ENCODE peak calls at places on chromosomes 6 and 20, in six cellular contexts. B, M, Q, K, S and X are unnamed samples.

GRCh38 chr6:16503919-16504554 is 257.2 kb downstream of the ATXN1 start:
- DNase-seq in K (no peak), Q (no peak), M (no peak), S (no peak), B (no peak), X (no peak)

GRCh38 chr6:95991906-95992305 is 23.9 kb upstream of the FUT9 start:
- DNase-seq in M (no peak), Q (no peak), B (no peak), K (no peak), S (no peak), X (no peak)

GRCh38 chr6:82874867-82875266 is 190.8 kb downstream of the UBE3D start:
- DNase-seq in K (no peak), Q (no peak), M (no peak), S (no peak), B (no peak), X (no peak)

GRCh38 chr20:9160760-9161159 is 91.9 kb downstream of the PLCB4 start:
- DNase-seq in S (no peak), Q (no peak), K (no peak), M (no peak), B (no peak), X (no peak)

GRCh38 chr20:48538856-48539255 is 288.9 kb downstream of the PREX1 start:
- DNase-seq in B (no peak), K (no peak), M (no peak), Q (no peak), S (peak; percentile 81), X (no peak)

GRCh38 chr6:116840091-116840490 is 11.2 kb upstream of the GPRC6A start:
- DNase-seq in K (no peak), S (peak; percentile 62), M (peak; percentile 50), Q (no peak), B (no peak), X (no peak)

GRCh38 chr20:47358052-47358671 is 1.7 kb upstream of the ZMYND8 start:
- DNase-seq in B (no peak), S (no peak), K (no peak), Q (no peak), M (no peak), X (no peak)

GRCh38 chr6:157184202-157185015 is 138.9 kb downstream of the TMEM242 start:
- DNase-seq in B (peak; percentile 86), Q (peak; percentile 82), M (peak; percentile 56), S (peak; percentile 71), K (peak; percentile 60), X (peak; percentile 78)

GRCh38 chr6:26235240-26235730 is 129.7 kb upstream of the BTN3A2 start:
- DNase-seq in M (no peak), K (no peak), S (peak; percentile 32), B (no peak), Q (no peak), X (no peak)

GRCh38 chr6:14337157-14337556 is 219.6 kb downstream of the CD83 start:
- DNase-seq in K (no peak), M (peak; percentile 16), S (no peak), Q (no peak), B (no peak), X (no peak)

GRCh38 chr6:33633462-33634158 is 12.5 kb downstream of the ITPR3 start:
- DNase-seq in K (peak; percentile 77), B (peak; percentile 91), M (peak; percentile 27), S (peak; percentile 49), Q (peak; percentile 85), X (no peak)

GRCh38 chr6:45637611-45638257 is 260.0 kb upstream of the SUPT3H start:
- DNase-seq in Q (no peak), K (no peak), B (no peak), M (no peak), S (peak; percentile 36), X (no peak)

GRCh38 chr6:47665112-47665511 is 33.3 kb upstream of the ADGRF4 start:
- DNase-seq in S (peak; percentile 92), M (no peak), Q (no peak), B (no peak), K (no peak), X (no peak)

GRCh38 chr6:25248100-25248499 is 31.1 kb upstream of the CARMIL1 start:
- DNase-seq in B (no peak), Q (no peak), K (no peak), S (peak; percentile 36), M (peak; percentile 66), X (no peak)

GRCh38 chr20:44658810-44659209 is 7.3 kb upstream of the ADA start:
- DNase-seq in B (no peak), K (no peak), S (no peak), M (no peak), Q (no peak), X (no peak)

GRCh38 chr20:44653536-44653935 is 2.0 kb upstream of the ADA start:
- DNase-seq in Q (no peak), B (no peak), M (no peak), S (no peak), K (no peak), X (no peak)

GRCh38 chr20:44657875-44658274 is 6.4 kb upstream of the ADA start:
- DNase-seq in Q (no peak), M (no peak), K (no peak), B (no peak), S (no peak), X (no peak)

GRCh38 chr20:44659931-44660330 is 8.4 kb upstream of the ADA start:
- DNase-seq in Q (no peak), M (no peak), B (no peak), S (no peak), K (no peak), X (no peak)

DNA sequence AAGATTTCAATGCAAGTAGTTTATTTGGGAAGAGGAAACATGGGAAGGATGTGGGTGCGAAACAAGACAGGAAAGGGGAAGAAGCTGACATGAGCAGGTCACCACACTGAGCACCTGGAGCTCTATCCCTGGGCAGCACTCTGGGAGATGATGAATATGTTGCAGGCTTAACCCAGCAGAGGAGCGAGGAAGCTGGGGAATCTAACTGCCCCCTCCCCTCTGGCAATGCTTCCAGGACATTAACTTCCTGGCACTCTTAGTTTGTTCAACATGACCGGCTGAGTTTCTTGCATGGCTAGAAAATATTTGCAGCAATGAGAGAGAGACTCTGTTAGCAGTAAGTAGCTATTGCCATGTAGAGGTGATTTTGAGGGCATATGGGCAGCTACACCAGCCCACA is 4.9 kb upstream of the ADA start:
- DNase-seq in S (no peak), B (no peak), K (no peak), Q (no peak), M (no peak), X (no peak)
- H3K4me1 ChIP-seq in S (no peaks in the 10 kb centered on the region), B (peaks cover 7% of the 10 kb centered on the region), K (no peaks in the 10 kb centered on the region), Q (peaks cover 9% of the 10 kb centered on the region), M (no peaks in the 10 kb centered on the region), X (no peaks in the 10 kb centered on the region)

GRCh38 chr20:63365601-63366509 is 4.7 kb upstream of the CHRNA4 start:
- DNase-seq in M (no peak), K (no peak), Q (no peak), S (no peak), B (no peak), X (no peak)

GRCh38 chr20:63369024-63369530 is 7.9 kb upstream of the CHRNA4 start:
- DNase-seq in K (no peak), B (no peak), Q (no peak), S (no peak), M (no peak), X (no peak)

GRCh38 chr20:63366658-63367360 is 5.7 kb upstream of the CHRNA4 start:
- DNase-seq in M (no peak), Q (no peak), S (no peak), B (no peak), K (no peak), X (no peak)

GRCh38 chr20:63368151-63368550 is 7.0 kb upstream of the CHRNA4 start:
- DNase-seq in S (no peak), B (no peak), M (no peak), Q (no peak), K (no peak), X (no peak)

GRCh38 chr20:63367446-63368055 is 6.4 kb upstream of the CHRNA4 start:
- DNase-seq in S (no peak), Q (no peak), M (no peak), B (no peak), K (no peak), X (no peak)
- H3K27me3 ChIP-seq in S (peaks cover 19% of the 10 kb centered on the region), Q (peaks cover 84% of the 10 kb centered on the region), M (peaks cover 50% of the 10 kb centered on the region), B (peaks cover 50% of the 10 kb centered on the region), K (peaks cover 16% of the 10 kb centered on the region), X (no peaks in the 10 kb centered on the region)

GRCh38 chr20:57330998-57331397 is 1.4 kb downstream of the SPO11 start:
- DNase-seq in Q (no peak), B (no peak), S (no peak), M (no peak), K (no peak), X (no peak)
- H3K4me1 ChIP-seq in Q (peaks cover 21% of the 10 kb centered on the region), B (no peaks in the 10 kb centered on the region), S (peaks cover 15% of the 10 kb centered on the region), M (no peaks in the 10 kb centered on the region), K (no peaks in the 10 kb centered on the region), X (no peaks in the 10 kb centered on the region)

GRCh38 chr6:30358340-30358679 is 13.4 kb downstream of the RPP21 start:
- DNase-seq in B (no peak), M (peak; percentile 6), S (peak; percentile 26), K (no peak), Q (no peak), X (no peak)
- H3K27me3 ChIP-seq in B (peaks cover 49% of the 10 kb centered on the region), M (peaks cover 52% of the 10 kb centered on the region), S (peaks cover 47% of the 10 kb centered on the region), K (peaks cover 36% of the 10 kb centered on the region), Q (peaks cover 77% of the 10 kb centered on the region), X (peaks cover 7% of the 10 kb centered on the region)

GRCh38 chr6:142381845-142382378 is 80.1 kb downstream of the ADGRG6 start:
- DNase-seq in B (no peak), K (no peak), M (peak; percentile 13), S (no peak), Q (no peak), X (no peak)
- H3K4me1 ChIP-seq in B (peaks cover 19% of the 10 kb centered on the region), K (peaks cover 7% of the 10 kb centered on the region), M (peaks cover 11% of the 10 kb centered on the region), S (peaks cover 72% of the 10 kb centered on the region), Q (peaks cover 21% of the 10 kb centered on the region), X (peaks cover 13% of the 10 kb centered on the region)

GRCh38 chr6:10397756-10398438 is 17.0 kb downstream of the TFAP2A start:
- DNase-seq in Q (no peak), S (no peak), K (no peak), M (no peak), B (peak; percentile 58), X (no peak)
- H3K27me3 ChIP-seq in Q (peaks cover 71% of the 10 kb centered on the region), S (no peaks in the 10 kb centered on the region), K (peaks cover 89% of the 10 kb centered on the region), M (peaks cover 33% of the 10 kb centered on the region), B (peaks cover 86% of the 10 kb centered on the region), X (peaks cover 30% of the 10 kb centered on the region)

GRCh38 chr6:105894556-105894955 is 191.6 kb upstream of the PRDM1 start:
- DNase-seq in B (no peak), Q (no peak), M (no peak), S (no peak), K (no peak), X (no peak)
- H3K4me1 ChIP-seq in B (no peaks in the 10 kb centered on the region), Q (no peaks in the 10 kb centered on the region), M (peaks cover 11% of the 10 kb centered on the region), S (peaks cover 31% of the 10 kb centered on the region), K (no peaks in the 10 kb centered on the region), X (no peaks in the 10 kb centered on the region)